ENCODE peak calls at places on chromosomes 3 and 15, in eight cellular contexts. S, C, B, X, Q, Y, M and W are unnamed samples.

GRCh38 chr3:48700750-48701405 is 15.2 kb upstream of the NCKIPSD start:
- DNase-seq in S (no peak), C (no peak), B (no peak), X (no peak), Q (no peak), Y (no peak), M (no peak), W (no peak)

GRCh38 chr15:64010719-64011118 is 35.6 kb downstream of the DAPK2 start:
- DNase-seq in S (peak), C (no peak), B (peak), X (peak), Q (no peak), Y (peak), M (no peak), W (peak)

GRCh38 chr3:50550079-50550736 is 17.3 kb downstream of the C3orf18 start:
- DNase-seq in S (peak), C (no peak), B (peak), X (peak), Q (no peak), Y (peak), M (no peak), W (peak)

GRCh38 chr3:28328188-28329151 is 20.1 kb upstream of the ZCWPW2 start:
- DNase-seq in S (no peak), C (no peak), B (no peak), X (no peak), Q (no peak), Y (no peak), M (no peak), W (no peak)

GRCh38 chr3:159265705-159266104 is 463.9 kb downstream of the MFSD1 start:
- DNase-seq in S (no peak), C (no peak), B (no peak), X (no peak), Q (no peak), Y (no peak), M (no peak), W (no peak)

GRCh38 chr3:138049157-138049919 is 39.4 kb downstream of the CLDN18 start:
- DNase-seq in S (no peak), C (no peak), B (no peak), X (no peak), Q (peak), Y (no peak), M (no peak), W (no peak)

GRCh38 chr15:99474041-99474906 is 91.5 kb upstream of the MEF2A start:
- DNase-seq in S (no peak), C (peak), B (no peak), X (no peak), Q (no peak), Y (peak), M (no peak), W (no peak)

GRCh38 chr15:49906976-49907375 is 212.1 kb downstream of the ATP8B4 start:
- DNase-seq in S (no peak), C (no peak), B (no peak), X (no peak), Q (no peak), Y (no peak), M (no peak), W (no peak)

GRCh38 chr3:97959863-97960262 is 12.4 kb downstream of the RIOX2 start:
- DNase-seq in S (no peak), C (no peak), B (no peak), X (no peak), Q (no peak), Y (no peak), M (no peak), W (no peak)

GRCh38 chr3:61903931-61904657 is 342.7 kb downstream of the PTPRG start:
- DNase-seq in S (no peak), C (peak), B (peak), X (no peak), Q (no peak), Y (peak), M (no peak), W (peak)

GRCh38 chr3:43728947-43729346 is 38.2 kb downstream of the ABHD5 start:
- DNase-seq in S (no peak), C (no peak), B (no peak), X (no peak), Q (no peak), Y (no peak), M (no peak), W (no peak)

GRCh38 chr3:195226445-195226844 is 44.5 kb downstream of the XXYLT1 start:
- DNase-seq in S (no peak), C (peak), B (peak), X (no peak), Q (no peak), Y (no peak), M (no peak), W (no peak)

GRCh38 chr3:115834068-115834467 is 210.8 kb downstream of the GAP43 start:
- DNase-seq in S (no peak), C (no peak), B (no peak), X (no peak), Q (peak), Y (no peak), M (no peak), W (peak)

GRCh38 chr15:47337836-47338235 is 379.5 kb upstream of the SEMA6D start:
- DNase-seq in S (no peak), C (no peak), B (no peak), X (no peak), Q (no peak), Y (no peak), M (no peak), W (no peak)

GRCh38 chr3:23726811-23727548 is 78.8 kb upstream of the UBE2E1 start:
- DNase-seq in S (peak), C (no peak), B (no peak), X (no peak), Q (no peak), Y (no peak), M (no peak), W (no peak)

GRCh38 chr15:101675796-101676582 is 23.8 kb upstream of the TM2D3 start:
- DNase-seq in S (no peak), C (no peak), B (peak), X (no peak), Q (peak), Y (no peak), M (no peak), W (no peak)

GRCh38 chr15:71114887-71115566 is at the start of gene THSD4:
- DNase-seq in S (peak), C (peak), B (peak), X (peak), Q (no peak), Y (peak), M (peak), W (peak)

GRCh38 chr15:59436774-59437472 is 1.1 kb upstream of the FAM81A start:
- DNase-seq in S (no peak), C (peak), B (no peak), X (no peak), Q (no peak), Y (peak), M (no peak), W (no peak)

GRCh38 chr15:91887321-91887720 is 33.8 kb downstream of the SLCO3A1 start:
- DNase-seq in S (no peak), C (no peak), B (no peak), X (no peak), Q (no peak), Y (peak), M (no peak), W (no peak)

GRCh38 chr15:93479679-93480078 is 390.7 kb upstream of the RGMA start:
- DNase-seq in S (no peak), C (peak), B (no peak), X (peak), Q (no peak), Y (peak), M (no peak), W (no peak)

GRCh38 chr3:119294402-119294888 is 262 bp downstream of the ARHGAP31 start:
- DNase-seq in S (peak), C (peak), B (peak), X (peak), Q (no peak), Y (peak), M (peak), W (peak)

GRCh38 chr15:47548189-47548588 is 169.1 kb upstream of the SEMA6D start:
- DNase-seq in S (no peak), C (no peak), B (no peak), X (no peak), Q (no peak), Y (no peak), M (peak), W (no peak)

GRCh38 chr15:67824157-67824899 is 981 bp upstream of the SKOR1 start:
- DNase-seq in S (no peak), C (no peak), B (no peak), X (no peak), Q (no peak), Y (no peak), M (no peak), W (no peak)

GRCh38 chr15:94305133-94305532 is 73.8 kb downstream of the MCTP2 start:
- DNase-seq in S (no peak), C (no peak), B (no peak), X (no peak), Q (no peak), Y (no peak), M (no peak), W (no peak)

GRCh38 chr15:50145451-50145872 is 26.4 kb upstream of the ATP8B4 start:
- DNase-seq in S (no peak), C (no peak), B (no peak), X (no peak), Q (peak), Y (no peak), M (peak), W (peak)

GRCh38 chr3:42053476-42053875 is 37.7 kb upstream of the TRAK1 start:
- DNase-seq in S (no peak), C (no peak), B (peak), X (no peak), Q (no peak), Y (peak), M (no peak), W (no peak)

GRCh38 chr15:41693757-41694156 is 33.6 kb downstream of the MGA start:
- DNase-seq in S (no peak), C (no peak), B (no peak), X (no peak), Q (no peak), Y (no peak), M (no peak), W (no peak)

GRCh38 chr3:126061301-126062032 is 22.5 kb downstream of the SLC41A3 start:
- DNase-seq in S (no peak), C (no peak), B (no peak), X (no peak), Q (no peak), Y (no peak), M (no peak), W (no peak)

DNA sequence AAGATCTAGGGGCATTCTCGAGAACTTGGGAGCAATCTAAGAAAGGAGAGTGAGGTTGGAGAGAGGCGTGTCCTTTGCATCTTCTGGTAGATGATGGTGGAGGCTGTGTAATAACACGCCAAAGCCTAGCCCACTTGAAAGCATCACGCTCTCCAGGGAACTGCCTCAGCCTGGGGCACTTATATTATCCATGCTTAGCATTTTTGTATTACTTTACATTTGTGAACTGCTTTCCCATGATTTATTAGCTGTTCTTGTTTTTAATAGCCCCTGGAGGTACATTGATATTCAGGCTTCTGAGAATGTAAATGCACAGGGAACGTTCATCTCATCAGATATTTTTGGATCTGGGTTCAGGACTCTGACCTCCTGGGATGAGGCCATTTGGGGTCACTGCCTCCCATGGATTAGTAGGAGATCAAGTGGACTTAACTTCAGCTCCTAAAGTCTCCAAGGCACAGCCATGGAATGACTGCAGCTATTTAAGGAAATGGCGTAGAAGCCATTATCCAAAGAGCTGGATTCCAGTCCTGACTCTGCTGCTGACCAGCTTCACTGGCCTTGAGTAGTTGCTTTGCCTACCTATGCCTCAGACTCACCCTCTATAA is 124.9 kb downstream of the LPP start:
- DNase-seq in S (no peak), C (no peak), B (no peak), X (no peak), Q (no peak), Y (no peak), M (no peak), W (no peak)
- H3K27ac ChIP-seq in S (no peak), C (peak), B (peak), X (no peak), Q (no peak), Y (peak), M (no peak), W (no peak)

GRCh38 chr3:151383111-151383510 is 1.4 kb downstream of the P2RY12 start:
- DNase-seq in S (no peak), C (no peak), B (no peak), X (no peak), Q (no peak), Y (no peak), M (no peak), W (no peak)
- TF ChIP-seq CTCF in S (no peak), C (no peak), B (no peak), X (no peak), Q (no peak), Y (no peak), M (no peak), W (no peak)

GRCh38 chr15:52291204-52291603 is 4.4 kb downstream of the MYO5C start:
- DNase-seq in S (no peak), C (no peak), B (no peak), X (no peak), Q (no peak), Y (no peak), M (no peak), W (no peak)
- H3K27ac ChIP-seq in S (no peak), C (no peak), B (no peak), X (peak), Q (no peak), Y (no peak), M (peak), W (no peak)

GRCh38 chr3:155714295-155714718 is 30.6 kb downstream of the PLCH1 start:
- DNase-seq in S (no peak), C (no peak), B (no peak), X (no peak), Q (no peak), Y (no peak), M (no peak), W (no peak)
- TF ChIP-seq CTCF in S (no peak), C (no peak), B (no peak), X (no peak), Q (no peak), Y (no peak), M (no peak), W (no peak)